ENCODE peak calls at places on chromosome 9, in eight cellular contexts. H is HepG2; F is naive thymus-derived CD4-positive, alpha-beta T cell; P is aorta; W is memory B cell; G is stimulated activated effector memory CD8-positive, alpha-beta T cell treated with anti-CD3 and anti-CD28 coated beads, Interleukin-12 subunit alpha, Interleukin-12 subunit beta, amount 100 ng/mL, for 72 hours; B is activated naive CD8-positive, alpha-beta T cell treated with anti-CD3 and anti-CD28 coated beads, Interleukin-2, amount 10 ng/mL, durations not matched to agents 7 days and 5 days; V is left cardiac atrium. Q is an unnamed sample.

GRCh38 chr9:98999152-98999525 is 55.4 kb downstream of the COL15A1 start:
- ATAC-seq in H (no peak), F (no peak), P (no peak), W (no peak), G (no peak), B (no peak), V (no peak), Q (peak; percentile 11)

GRCh38 chr9:119257592-119257991 is 111.6 kb downstream of the BRINP1 start:
- ATAC-seq in H (no peak), F (no peak), P (no peak), W (no peak), G (no peak), B (no peak), V (no peak), Q (no peak)

GRCh38 chr9:120091206-120091605 is 488.8 kb downstream of the CDK5RAP2 start:
- ATAC-seq in H (no peak), F (no peak), P (no peak), W (no peak), G (no peak), B (no peak), V (no peak), Q (no peak)

GRCh38 chr9:29245351-29245750 is 1672.1 kb upstream of the C9orf72 start:
- ATAC-seq in H (no peak), F (no peak), P (no peak), W (no peak), G (no peak), B (no peak), V (no peak), Q (no peak)

GRCh38 chr9:6692891-6693361 is 47.4 kb upstream of the GLDC start:
- ATAC-seq in H (no peak), F (no peak), P (no peak), W (peak; percentile 37), G (no peak), B (no peak), V (no peak), Q (no peak)

GRCh38 chr9:120711354-120711753 is 2.9 kb downstream of the MEGF9 start:
- ATAC-seq in H (no peak), F (no peak), P (no peak), W (no peak), G (no peak), B (no peak), V (no peak), Q (no peak)

GRCh38 chr9:124635285-124635684 is 128.1 kb upstream of the NR5A1 start:
- ATAC-seq in H (no peak), F (no peak), P (no peak), W (no peak), G (peak; percentile 39), B (no peak), V (no peak), Q (no peak)

GRCh38 chr9:29325855-29326254 is 1752.6 kb upstream of the C9orf72 start:
- ATAC-seq in H (no peak), F (no peak), P (no peak), W (no peak), G (no peak), B (no peak), V (no peak), Q (no peak)

GRCh38 chr9:70013598-70014196 is 30.0 kb upstream of the MAMDC2 start:
- ATAC-seq in H (no peak), F (no peak), P (no peak), W (no peak), G (no peak), B (no peak), V (peak; percentile 50), Q (peak; percentile 88)

GRCh38 chr9:115263731-115264130 is 145.8 kb upstream of the TNC start:
- ATAC-seq in H (no peak), F (no peak), P (no peak), W (no peak), G (no peak), B (no peak), V (no peak), Q (no peak)

GRCh38 chr9:69260161-69260560 is 64.9 kb upstream of the ENTREP1 start:
- ATAC-seq in H (peak; percentile 41), F (no peak), P (no peak), W (no peak), G (no peak), B (no peak), V (no peak), Q (no peak)

GRCh38 chr9:131827821-131828369 is 88.0 kb upstream of the RAPGEF1 start:
- ATAC-seq in H (no peak), F (no peak), P (no peak), W (no peak), G (no peak), B (no peak), V (no peak), Q (no peak)

GRCh38 chr9:136740971-136741884 is 1.5 kb downstream of the LCN10 start:
- ATAC-seq in H (no peak), F (no peak), P (no peak), W (peak; percentile 9), G (no peak), B (peak; percentile 8), V (peak; percentile 33), Q (peak; percentile 25)

GRCh38 chr9:32136700-32137339 is 247.6 kb upstream of the ACO1 start:
- ATAC-seq in H (peak; percentile 100), F (no peak), P (no peak), W (no peak), G (no peak), B (no peak), V (no peak), Q (no peak)

GRCh38 chr9:20854444-20854843 is 170.4 kb downstream of the FOCAD start:
- ATAC-seq in H (no peak), F (no peak), P (no peak), W (no peak), G (no peak), B (no peak), V (no peak), Q (no peak)

GRCh38 chr9:9846538-9846937 is 766.3 kb downstream of the PTPRD start:
- ATAC-seq in H (no peak), F (no peak), P (no peak), W (no peak), G (no peak), B (peak; percentile 70), V (no peak), Q (no peak)

GRCh38 chr9:16414451-16414850 is 456.0 kb downstream of the BNC2 start:
- ATAC-seq in H (no peak), F (no peak), P (no peak), W (no peak), G (no peak), B (no peak), V (no peak), Q (no peak)

GRCh38 chr9:6630502-6631206 is 14.9 kb downstream of the GLDC start:
- ATAC-seq in H (no peak), F (peak; percentile 57), P (no peak), W (peak; percentile 68), G (no peak), B (no peak), V (peak; percentile 81), Q (no peak)

GRCh38 chr9:99137225-99137624 is 32.3 kb downstream of the TGFBR1 start:
- ATAC-seq in H (no peak), F (peak; percentile 47), P (no peak), W (peak; percentile 58), G (no peak), B (peak; percentile 43), V (no peak), Q (no peak)

GRCh38 chr9:76580832-76581231 is 121.8 kb downstream of the GCNT1 start:
- ATAC-seq in H (no peak), F (no peak), P (no peak), W (no peak), G (no peak), B (no peak), V (no peak), Q (no peak)

GRCh38 chr9:72154468-72155281 is 5.4 kb downstream of the GDA start:
- ATAC-seq in H (peak; percentile 99), F (no peak), P (no peak), W (peak; percentile 74), G (no peak), B (no peak), V (no peak), Q (no peak)

GRCh38 chr9:12604154-12604825 is 88.9 kb upstream of the TYRP1 start:
- ATAC-seq in H (no peak), F (no peak), P (no peak), W (no peak), G (no peak), B (no peak), V (peak; percentile 90), Q (no peak)

GRCh38 chr9:130662927-130663257 is 1.5 kb upstream of the PRDM12 start:
- ATAC-seq in H (peak; percentile 7), F (no peak), P (no peak), W (no peak), G (no peak), B (no peak), V (no peak), Q (no peak)

GRCh38 chr9:4992872-4993271 is 7.8 kb downstream of the JAK2 start:
- ATAC-seq in H (no peak), F (no peak), P (no peak), W (no peak), G (no peak), B (no peak), V (no peak), Q (no peak)

GRCh38 chr9:16315720-16316119 is 554.8 kb downstream of the BNC2 start:
- ATAC-seq in H (no peak), F (no peak), P (no peak), W (no peak), G (no peak), B (no peak), V (peak; percentile 31), Q (no peak)

GRCh38 chr9:30078195-30078594 is 2306.2 kb upstream of the ACO1 start:
- ATAC-seq in H (no peak), F (peak; percentile 29), P (peak; percentile 26), W (no peak), G (no peak), B (peak; percentile 52), V (no peak), Q (no peak)

GRCh38 chr9:110180713-110181434 is 27.1 kb downstream of the C9orf152 start:
- ATAC-seq in H (peak; percentile 84), F (no peak), P (peak; percentile 51), W (no peak), G (no peak), B (no peak), V (peak; percentile 57), Q (peak; percentile 51)

GRCh38 chr9:7315746-7316457 is 483.7 kb downstream of the DMAC1 start:
- ATAC-seq in H (no peak), F (no peak), P (peak; percentile 82), W (no peak), G (no peak), B (no peak), V (peak; percentile 87), Q (no peak)

GRCh38 chr9:3920586-3921582 is 379.0 kb downstream of the GLIS3 start:
- ATAC-seq in H (peak; percentile 97), F (no peak), P (no peak), W (no peak), G (no peak), B (no peak), V (no peak), Q (no peak)

GRCh38 chr9:120392245-120392644 is 187.7 kb downstream of the CDK5RAP2 start:
- ATAC-seq in H (no peak), F (no peak), P (no peak), W (no peak), G (no peak), B (no peak), V (no peak), Q (no peak)

GRCh38 chr9:7973123-7973522 is 173.5 kb upstream of the DMAC1 start:
- ATAC-seq in H (no peak), F (no peak), P (no peak), W (no peak), G (no peak), B (no peak), V (no peak), Q (no peak)

GRCh38 chr9:27569406-27569805 is 3.9 kb downstream of the C9orf72 start:
- ATAC-seq in H (peak; percentile 28), F (no peak), P (no peak), W (no peak), G (no peak), B (no peak), V (no peak), Q (no peak)

GRCh38 chr9:86242012-86242411 is 17.4 kb downstream of the C9orf153 start:
- ATAC-seq in H (no peak), F (no peak), P (no peak), W (no peak), G (no peak), B (no peak), V (no peak), Q (no peak)

GRCh38 chr9:107425110-107426025 is 64.2 kb downstream of the KLF4 start:
- ATAC-seq in H (peak; percentile 87), F (peak; percentile 72), P (peak; percentile 94), W (peak; percentile 77), G (peak; percentile 70), B (peak; percentile 74), V (peak; percentile 92), Q (peak; percentile 96)